ENCODE peak calls at places on chromosomes 4 and X, in nine cellular contexts. D is body of pancreas, Y is dorsolateral prefrontal cortex, K is A549, I is neuronal stem cell, E is left ventricle myocardium inferior, B is esophagus squamous epithelium, F is tibial nerve, O is IMR-90. C is an unnamed sample.

GRCh38 chr4:104093247-104093646 is 373.5 kb upstream of the TACR3 start:
- DNase-seq in E (no peak), I (no peak), B (no peak), D (no peak), K (no peak), Y (no peak), O (no peak), F (no peak), C (no peak)

GRCh38 chrX:133985164-133986007 is at the start of gene GPC3:
- DNase-seq in E (peak), F (no peak), B (no peak), D (peak), K (peak), O (peak), Y (peak), I (no peak), C (no peak)

GRCh38 chr4:106048250-106048931 is 153.1 kb downstream of the NPNT start:
- DNase-seq in Y (no peak), E (no peak), D (no peak), O (peak), F (no peak), I (peak), B (no peak), K (no peak), C (no peak)

GRCh38 chr4:35760706-35761278 is 483.5 kb downstream of the ARAP2 start:
- DNase-seq in I (no peak), E (no peak), O (no peak), D (no peak), B (no peak), K (no peak), Y (no peak), F (no peak), C (no peak)

GRCh38 chr4:129561886-129562285 is 465.9 kb downstream of the C4orf33 start:
- DNase-seq in O (no peak), E (no peak), Y (no peak), I (no peak), K (no peak), D (no peak), F (no peak), B (no peak), C (no peak)

GRCh38 chr4:65482410-65482809 is 187.9 kb downstream of the EPHA5 start:
- DNase-seq in E (no peak), K (peak), B (no peak), Y (no peak), O (no peak), I (no peak), F (no peak), D (no peak), C (no peak)

GRCh38 chr4:16603178-16603577 is 295.3 kb downstream of the LDB2 start:
- DNase-seq in B (no peak), F (no peak), D (no peak), Y (no peak), O (no peak), K (no peak), I (no peak), E (no peak), C (no peak)

GRCh38 chr4:153283260-153283659 is 61.2 kb upstream of the MND1 start:
- DNase-seq in D (no peak), E (no peak), Y (no peak), B (no peak), F (no peak), K (no peak), I (no peak), O (no peak), C (no peak)

GRCh38 chrX:97210501-97210900 is 326.8 kb downstream of the RPA4 start:
- DNase-seq in Y (no peak), B (no peak), D (no peak), O (no peak), E (no peak), K (no peak), I (no peak), F (no peak), C (no peak)

GRCh38 chrX:31228415-31228832 is 156.6 kb upstream of the FTHL17 start:
- DNase-seq in D (peak), O (peak), B (no peak), Y (no peak), E (no peak), K (no peak), F (no peak), I (no peak), C (no peak)

GRCh38 chr4:89438102-89438831 is 130.7 kb upstream of the GPRIN3 start:
- DNase-seq in B (no peak), Y (no peak), D (peak), E (no peak), F (no peak), I (no peak), K (peak), O (peak), C (no peak)

GRCh38 chrX:17022205-17022604 is 75.7 kb downstream of the REPS2 start:
- DNase-seq in O (peak), Y (no peak), K (no peak), I (no peak), B (no peak), E (no peak), F (no peak), D (no peak), C (no peak)

GRCh38 chr4:70603856-70604255 is 11.8 kb downstream of the AMBN start:
- DNase-seq in K (no peak), E (no peak), B (no peak), D (no peak), O (peak), F (no peak), I (no peak), Y (no peak), C (no peak)

GRCh38 chr4:6873792-6874461 is 35.7 kb upstream of the TBC1D14 start:
- DNase-seq in B (no peak), D (peak), E (peak), F (peak), Y (peak), I (peak), O (peak), K (peak), C (no peak)

GRCh38 chr4:122328893-122329292 is 49.9 kb upstream of the ADAD1 start:
- DNase-seq in F (no peak), K (no peak), I (no peak), O (no peak), B (no peak), Y (no peak), D (no peak), E (no peak), C (no peak)

GRCh38 chrX:17588303-17588702 is 149.0 kb upstream of the SCML1 start:
- DNase-seq in D (no peak), B (no peak), K (no peak), Y (no peak), E (no peak), O (no peak), I (no peak), F (no peak), C (no peak)

GRCh38 chr4:36812153-36812552 is 432.4 kb upstream of the NWD2 start:
- DNase-seq in O (no peak), D (no peak), K (no peak), Y (no peak), B (no peak), I (no peak), E (no peak), F (no peak), C (no peak)

GRCh38 chr4:127731406-127731805 is 1.2 kb downstream of the SLC25A31 start:
- DNase-seq in F (no peak), K (no peak), O (no peak), D (no peak), I (no peak), E (no peak), B (no peak), Y (no peak), C (no peak)

GRCh38 chr4:56870927-56871326 is 36.8 kb upstream of the REST start:
- DNase-seq in K (no peak), E (no peak), O (peak), B (no peak), Y (no peak), I (no peak), F (no peak), D (no peak), C (no peak)

GRCh38 chr4:7760706-7761105 is 179.0 kb downstream of the AFAP1 start:
- DNase-seq in D (no peak), B (no peak), I (no peak), F (no peak), K (no peak), E (no peak), Y (no peak), O (no peak), C (no peak)

GRCh38 chrX:71636438-71637252 is 18.3 kb upstream of the CXCR3 start:
- DNase-seq in K (no peak), I (no peak), F (no peak), O (no peak), B (no peak), E (no peak), D (peak), Y (no peak), C (no peak)

GRCh38 chr4:47222276-47222675 is 190.9 kb downstream of the GABRB1 start:
- DNase-seq in K (no peak), E (no peak), O (peak), Y (no peak), B (no peak), F (no peak), D (no peak), I (no peak), C (no peak)

GRCh38 chrX:129769467-129770154 is 10.1 kb upstream of the SASH3 start:
- DNase-seq in I (no peak), B (peak), E (no peak), D (peak), F (no peak), K (no peak), Y (no peak), O (no peak), C (no peak)

GRCh38 chr4:21470531-21470930 is 478.0 kb downstream of the KCNIP4 start:
- DNase-seq in F (no peak), I (no peak), Y (peak), D (no peak), B (no peak), O (no peak), E (no peak), K (no peak), C (no peak)

GRCh38 chr4:20297800-20298199 is 46.1 kb downstream of the SLIT2 start:
- DNase-seq in I (no peak), E (no peak), B (no peak), F (no peak), Y (no peak), K (no peak), O (no peak), D (no peak), C (no peak)

GRCh38 chrX:34884693-34885277 is 57.8 kb upstream of the FAM47B start:
- DNase-seq in F (no peak), B (no peak), K (peak), E (no peak), I (no peak), O (peak), Y (no peak), D (no peak), C (no peak)

GRCh38 chrX:53714580-53715335 is 28.2 kb upstream of the HUWE1 start:
- DNase-seq in E (no peak), F (no peak), Y (no peak), O (peak), K (no peak), I (no peak), D (peak), B (no peak), C (no peak)

GRCh38 chrX:53190363-53190960 is 34.5 kb downstream of the KDM5C start:
- DNase-seq in D (no peak), F (no peak), B (no peak), I (no peak), O (no peak), K (no peak), Y (no peak), E (no peak), C (no peak)

GRCh38 chrX:17017134-17017533 is 70.7 kb downstream of the REPS2 start:
- DNase-seq in Y (no peak), O (no peak), B (no peak), E (no peak), I (no peak), F (no peak), K (no peak), D (no peak), C (no peak)

GRCh38 chrX:153948847-153949819 is 4.7 kb upstream of the RENBP start:
- DNase-seq in K (no peak), Y (no peak), I (no peak), D (no peak), B (no peak), F (no peak), O (no peak), E (no peak), C (no peak)

GRCh38 chrX:101708180-101708579 is 48.5 kb upstream of the ARMCX2 start:
- DNase-seq in B (no peak), K (no peak), Y (no peak), I (no peak), F (no peak), D (no peak), O (peak), E (no peak), C (no peak)

GRCh38 chrX:101191217-101191750 is 28.3 kb upstream of the DRP2 start:
- DNase-seq in E (peak), D (no peak), Y (peak), O (no peak), F (no peak), B (no peak), I (peak), K (no peak), C (no peak)

GRCh38 chrX:118751950-118752783 is 24.8 kb downstream of the IL13RA1 start:
- DNase-seq in I (no peak), E (no peak), Y (no peak), K (no peak), O (no peak), D (peak), B (no peak), F (no peak), C (no peak)

GRCh38 chrX:152905081-152905420 is 7.2 kb downstream of the ZNF185 start:
- DNase-seq in E (no peak), I (no peak), D (peak), K (no peak), O (no peak), Y (no peak), B (no peak), F (no peak), C (no peak)

DNA sequence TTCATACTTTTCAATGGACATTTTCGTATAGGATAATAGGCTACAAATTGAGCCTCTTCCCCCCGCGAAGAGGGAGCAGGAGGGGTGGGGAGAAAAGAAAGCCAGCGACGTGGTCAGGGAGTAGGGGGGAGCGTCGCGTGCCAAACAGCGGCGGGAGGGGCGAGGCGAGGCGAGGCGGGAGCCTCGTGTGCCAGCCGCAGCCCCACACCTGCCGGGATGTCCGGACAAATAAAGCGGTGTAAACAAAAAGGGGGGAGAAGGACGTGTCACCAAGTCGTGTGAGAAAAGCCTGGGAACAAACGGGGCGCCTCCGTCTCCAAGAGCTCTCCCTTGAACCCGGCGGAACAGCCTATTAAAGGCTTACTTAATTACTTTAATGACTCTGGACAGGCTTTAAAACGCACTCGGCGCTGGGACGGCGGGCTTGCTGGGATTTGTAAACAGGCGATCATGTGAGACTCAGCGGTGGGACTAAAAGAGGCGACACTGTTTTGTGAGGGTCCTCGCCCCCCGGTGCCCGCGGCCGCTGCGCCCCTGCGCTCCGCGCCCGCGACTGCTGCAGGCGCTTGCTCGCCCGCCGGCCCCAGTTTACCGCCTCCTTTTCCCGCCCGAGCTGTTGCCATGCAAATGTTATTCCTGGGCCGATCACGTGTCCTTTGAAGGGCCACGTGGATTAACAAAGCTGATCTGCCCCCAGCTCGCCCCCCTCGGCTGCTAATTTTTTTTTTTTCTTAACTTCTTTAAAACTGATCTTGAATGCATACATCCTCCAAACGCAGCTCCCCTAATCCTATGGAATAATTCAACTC is at the start of gene HELT:
- DNase-seq in I (no peak), E (no peak), K (no peak), B (no peak), O (no peak), F (no peak), D (no peak), Y (no peak), C (no peak)
- H3K27ac ChIP-seq in I (no peak), E (no peak), K (no peak), B (no peak), O (no peak), F (no peak), D (no peak), Y (no peak), C (no peak)

GRCh38 chrX:108044554-108045256 is at the start of gene VSIG1:
- DNase-seq in F (no peak), E (no peak), B (no peak), Y (no peak), D (peak), O (no peak), I (no peak), K (no peak), C (no peak)
- H3K27ac ChIP-seq in F (no peak), E (no peak), B (no peak), Y (no peak), D (no peak), O (no peak), I (no peak), K (no peak), C (no peak)

GRCh38 chr4:118974758-118975157 is 86.1 kb downstream of the SYNPO2 start:
- DNase-seq in K (no peak), E (no peak), Y (no peak), O (peak), I (no peak), D (no peak), F (no peak), B (no peak), C (no peak)
- H3K27ac ChIP-seq in K (no peak), E (peak), Y (no peak), O (no peak), I (no peak), D (no peak), F (no peak), B (peak), C (peak)

GRCh38 chrX:78923198-78924015 is 21.8 kb upstream of the P2RY10 start:
- DNase-seq in F (no peak), K (peak), Y (no peak), B (no peak), O (no peak), I (no peak), E (no peak), D (no peak), C (no peak)

DNA sequence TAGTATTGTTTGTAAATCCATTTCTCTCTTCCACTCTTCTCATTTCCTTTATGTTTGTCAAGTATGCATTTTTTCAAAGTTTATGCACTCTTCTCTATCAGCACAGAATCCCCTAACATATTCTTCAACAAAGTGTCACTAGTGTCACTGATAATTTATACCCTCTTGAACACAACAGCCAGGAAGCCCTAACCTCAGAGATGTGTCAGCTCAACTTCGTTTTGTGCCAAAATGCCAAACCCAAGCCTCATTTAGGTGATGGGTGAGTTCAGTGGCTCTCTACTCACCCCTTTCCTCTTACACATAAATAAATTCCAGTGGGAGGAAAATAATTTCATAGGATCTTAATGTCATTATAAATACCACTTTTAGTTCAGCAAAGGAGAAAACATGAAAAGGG is 22.4 kb upstream of the P2RY10 start:
- DNase-seq in F (no peak), O (no peak), I (no peak), E (no peak), Y (no peak), K (no peak), B (no peak), D (no peak), C (no peak)
- H3K27ac ChIP-seq in F (no peak), O (no peak), I (no peak), E (no peak), Y (no peak), K (no peak), B (no peak), D (no peak), C (no peak)

GRCh38 chr4:2754848-2755820 is 1.0 kb downstream of the TNIP2 start:
- DNase-seq in D (no peak), F (no peak), B (no peak), Y (no peak), O (no peak), K (no peak), E (no peak), I (no peak), C (no peak)
- H3K27ac ChIP-seq in D (peak), F (peak), B (peak), Y (no peak), O (peak), K (peak), E (peak), I (no peak), C (peak)

DNA sequence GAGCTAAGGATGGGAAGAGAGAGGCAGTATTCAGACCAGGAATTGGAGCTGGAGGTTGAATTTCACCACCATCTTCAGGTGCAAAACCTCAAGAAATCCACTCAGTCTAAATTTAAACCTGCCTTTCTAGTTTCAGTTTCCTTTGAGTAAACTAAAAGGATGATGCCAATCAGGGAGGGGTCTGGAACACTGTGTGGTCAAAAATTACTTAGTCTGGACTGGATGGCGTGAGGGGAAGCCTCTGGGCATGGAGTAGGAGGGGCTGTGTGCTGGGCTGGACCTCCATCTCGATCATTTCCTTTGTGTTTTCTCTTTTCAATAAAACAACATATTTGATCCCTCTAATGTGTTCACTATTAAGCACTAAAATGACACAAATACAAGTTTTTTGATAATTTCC is 120.1 kb downstream of the GC start:
- DNase-seq in I (no peak), F (no peak), D (no peak), B (no peak), Y (no peak), E (no peak), K (no peak), O (no peak), C (no peak)
- H3K27ac ChIP-seq in I (no peak), F (no peak), D (no peak), B (no peak), Y (no peak), E (no peak), K (no peak), O (no peak), C (no peak)